ENCODE peak calls at places on chromosomes 3 and 15, in seven cellular contexts. H is mesendoderm; T is CD8-positive, alpha-beta T cell; Q is brain microvascular endothelial cell; M is uterus; D is cardiac muscle cell; X is coronary artery. G is an unnamed sample.

GRCh38 chr3:52171577-52172261 is 17.5 kb upstream of the POC1A start:
- DNase-seq in H (no peak), T (no peak), Q (peak), M (no peak), D (no peak), X (no peak), G (no peak)

GRCh38 chr3:13501056-13501455 is 20.9 kb downstream of the HDAC11 start:
- DNase-seq in H (no peak), T (no peak), Q (no peak), M (no peak), D (no peak), X (no peak), G (no peak)

GRCh38 chr3:156691920-156692319 is 17.5 kb downstream of the TIPARP start:
- DNase-seq in H (no peak), T (no peak), Q (no peak), M (no peak), D (no peak), X (no peak), G (no peak)

GRCh38 chr3:185813205-185813604 is 11.6 kb downstream of the IGF2BP2 start:
- DNase-seq in H (no peak), T (no peak), Q (no peak), M (no peak), D (no peak), X (no peak), G (no peak)

GRCh38 chr15:59140422-59141226 is 35.7 kb downstream of the CCNB2 start:
- DNase-seq in H (peak), T (no peak), Q (no peak), M (no peak), D (no peak), X (no peak), G (no peak)

GRCh38 chr15:69604050-69604378 is 151.4 kb downstream of the RPLP1 start:
- DNase-seq in H (peak), T (no peak), Q (no peak), M (no peak), D (no peak), X (no peak), G (no peak)

GRCh38 chr15:49718234-49718633 is 97.4 kb downstream of the DTWD1 start:
- DNase-seq in H (no peak), T (no peak), Q (no peak), M (no peak), D (no peak), X (no peak), G (no peak)

GRCh38 chr3:187368251-187368733 is at the start of gene RTP4:
- DNase-seq in H (no peak), T (no peak), Q (no peak), M (peak), D (no peak), X (no peak), G (peak)

GRCh38 chr3:189947948-189948723 is 172.6 kb downstream of the P3H2 start:
- DNase-seq in H (peak), T (no peak), Q (peak), M (no peak), D (peak), X (no peak), G (no peak)

GRCh38 chr15:89455535-89455934 is 40.8 kb downstream of the RHCG start:
- DNase-seq in H (no peak), T (no peak), Q (no peak), M (no peak), D (no peak), X (no peak), G (no peak)

GRCh38 chr3:119302697-119303630 is 8.8 kb downstream of the ARHGAP31 start:
- DNase-seq in H (no peak), T (no peak), Q (no peak), M (no peak), D (no peak), X (no peak), G (no peak)

GRCh38 chr3:68957895-68958294 is 25.5 kb upstream of the TAFA4 start:
- DNase-seq in H (no peak), T (no peak), Q (no peak), M (no peak), D (no peak), X (no peak), G (no peak)

GRCh38 chr3:114506622-114507300 is 212.9 kb downstream of the TIGIT start:
- DNase-seq in H (no peak), T (no peak), Q (peak), M (no peak), D (no peak), X (no peak), G (no peak)

GRCh38 chr3:98994128-98994762 is 92.8 kb upstream of the DCBLD2 start:
- DNase-seq in H (peak), T (no peak), Q (peak), M (no peak), D (peak), X (no peak), G (no peak)

GRCh38 chr3:157103860-157104259 is 56.1 kb downstream of the CCNL1 start:
- DNase-seq in H (no peak), T (no peak), Q (no peak), M (no peak), D (no peak), X (no peak), G (no peak)

GRCh38 chr15:46489276-46489675 is 854.4 kb downstream of the SQOR start:
- DNase-seq in H (no peak), T (no peak), Q (no peak), M (no peak), D (no peak), X (no peak), G (no peak)

GRCh38 chr3:107521466-107522059 is 1.2 kb upstream of the BBX start:
- DNase-seq in H (no peak), T (no peak), Q (no peak), M (no peak), D (no peak), X (no peak), G (no peak)

GRCh38 chr15:67783303-67783702 is 42.0 kb upstream of the SKOR1 start:
- DNase-seq in H (no peak), T (peak), Q (no peak), M (no peak), D (no peak), X (no peak), G (no peak)

DNA sequence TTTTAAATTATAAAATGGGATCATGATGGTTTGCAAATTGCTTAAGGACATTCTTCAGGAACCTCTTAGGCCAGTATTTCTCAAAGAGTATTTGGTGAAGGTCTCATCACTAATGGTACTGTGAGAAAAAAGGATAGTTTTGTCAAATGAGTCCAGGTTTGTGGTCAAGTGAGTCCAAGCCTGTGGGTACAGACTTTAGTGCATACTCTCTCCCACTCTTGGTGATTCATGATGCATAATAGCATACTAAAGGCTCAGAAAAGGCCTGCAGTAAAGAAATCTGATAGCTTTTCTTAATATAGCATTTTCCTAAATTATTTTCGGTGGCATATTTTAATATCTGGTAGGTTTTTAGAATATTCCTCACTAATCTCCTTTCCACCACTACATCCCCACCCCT is 20.0 kb downstream of the BOC start:
- DNase-seq in H (no peak), T (no peak), Q (peak), M (no peak), D (no peak), X (no peak), G (no peak)
- H3K27ac ChIP-seq in H (no peak), T (no peak), Q (peak), M (peak), D (no peak), X (peak), G (no peak)

DNA sequence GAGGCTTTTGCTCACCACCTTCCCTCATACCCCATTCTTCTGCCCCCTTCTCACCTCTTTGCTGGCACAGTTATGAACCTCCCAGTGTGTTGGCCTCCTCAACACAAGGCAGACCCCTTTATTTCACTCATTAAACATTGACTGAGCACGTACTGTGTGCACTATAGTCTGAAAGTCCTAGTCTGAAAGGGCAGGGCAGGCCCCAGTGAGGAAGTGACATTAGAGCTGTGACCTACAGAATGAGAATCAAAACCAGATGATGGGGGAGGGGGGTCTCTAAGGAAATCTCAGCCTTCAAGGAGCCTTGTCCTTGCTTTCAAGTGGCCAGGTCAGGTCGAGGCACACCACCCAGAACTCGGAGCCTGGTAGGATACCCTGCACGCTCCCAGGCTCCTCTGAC is 3.5 kb downstream of the SLC28A1 start:
- DNase-seq in H (no peak), T (no peak), Q (no peak), M (no peak), D (no peak), X (no peak), G (no peak)
- H3K27ac ChIP-seq in H (no peak), T (no peak), Q (no peak), M (no peak), D (no peak), X (no peak), G (no peak)

GRCh38 chr3:10371789-10372188 is 50.9 kb upstream of the SEC13 start:
- DNase-seq in H (no peak), T (no peak), Q (no peak), M (no peak), D (no peak), X (no peak), G (no peak)
- H3K27ac ChIP-seq in H (no peak), T (no peak), Q (no peak), M (no peak), D (no peak), X (no peak), G (no peak)

GRCh38 chr15:73378089-73378488 is 9.3 kb upstream of the HCN4 start:
- DNase-seq in H (no peak), T (no peak), Q (no peak), M (no peak), D (no peak), X (no peak), G (no peak)

GRCh38 chr15:73373221-73373620 is 4.5 kb upstream of the HCN4 start:
- DNase-seq in H (no peak), T (no peak), Q (no peak), M (no peak), D (no peak), X (no peak), G (no peak)

GRCh38 chr15:73375755-73376305 is 7.1 kb upstream of the HCN4 start:
- DNase-seq in H (peak), T (no peak), Q (no peak), M (no peak), D (peak), X (no peak), G (no peak)

GRCh38 chr15:73374599-73374998 is 5.8 kb upstream of the HCN4 start:
- DNase-seq in H (no peak), T (no peak), Q (no peak), M (no peak), D (peak), X (no peak), G (no peak)

GRCh38 chr15:73375012-73375411 is 6.3 kb upstream of the HCN4 start:
- DNase-seq in H (no peak), T (no peak), Q (no peak), M (no peak), D (no peak), X (no peak), G (no peak)
- H3K27ac ChIP-seq in H (no peak), T (no peak), Q (no peak), M (no peak), D (peak), X (no peak), G (no peak)

GRCh38 chr15:85351965-85352364 is 28.4 kb upstream of the AKAP13 start:
- DNase-seq in H (no peak), T (no peak), Q (no peak), M (no peak), D (no peak), X (no peak), G (no peak)
- H3K27ac ChIP-seq in H (no peak), T (no peak), Q (no peak), M (no peak), D (no peak), X (no peak), G (no peak)

G was measured in substantia nigra.